ENCODE peak calls at places on chromosomes 11 and 22, in eight cellular contexts. One of them, this sample, is unnamed.

GRCh38 chr22:36548606-36549005 is 19.6 kb upstream of the EIF3D start:
- DNase-seq in fibroblast of the conjunctiva: no peak
- DNase-seq in Right ventricle myocardium superior: peak
- DNase-seq in stimulated activated CD4-positive, alpha-beta T cell treated with anti-CD3 and anti-CD28 coated beads, TNF-alpha, amount 100 ng/mL, for 1 hour: no peak
- DNase-seq in Calu3: no peak
- DNase-seq in AG04449: no peak
- DNase-seq in neural crest cell: no peak
- DNase-seq in adipocyte: no peak
- DNase-seq in this sample: no peak

GRCh38 chr22:36510966-36511881 is 4.4 kb upstream of the FOXRED2 start:
- DNase-seq in fibroblast of the conjunctiva: peak
- DNase-seq in Right ventricle myocardium superior: no peak
- DNase-seq in stimulated activated CD4-positive, alpha-beta T cell treated with anti-CD3 and anti-CD28 coated beads, TNF-alpha, amount 100 ng/mL, for 1 hour: no peak
- DNase-seq in Calu3: peak
- DNase-seq in AG04449: no peak
- DNase-seq in neural crest cell: peak
- DNase-seq in adipocyte: peak
- DNase-seq in this sample: peak

GRCh38 chr22:24066872-24067271 is 55.8 kb downstream of the CABIN1 start:
- DNase-seq in fibroblast of the conjunctiva: no peak
- DNase-seq in Right ventricle myocardium superior: no peak
- DNase-seq in stimulated activated CD4-positive, alpha-beta T cell treated with anti-CD3 and anti-CD28 coated beads, TNF-alpha, amount 100 ng/mL, for 1 hour: no peak
- DNase-seq in Calu3: no peak
- DNase-seq in AG04449: no peak
- DNase-seq in neural crest cell: no peak
- DNase-seq in adipocyte: no peak
- DNase-seq in this sample: no peak

GRCh38 chr22:18091916-18092526 is 14.2 kb downstream of the PEX26 start:
- DNase-seq in fibroblast of the conjunctiva: no peak
- DNase-seq in Right ventricle myocardium superior: peak
- DNase-seq in stimulated activated CD4-positive, alpha-beta T cell treated with anti-CD3 and anti-CD28 coated beads, TNF-alpha, amount 100 ng/mL, for 1 hour: no peak
- DNase-seq in Calu3: peak
- DNase-seq in AG04449: no peak
- DNase-seq in neural crest cell: no peak
- DNase-seq in adipocyte: no peak
- DNase-seq in this sample: peak

GRCh38 chr11:82458147-82458546 is 275.5 kb downstream of the FAM181B start:
- DNase-seq in fibroblast of the conjunctiva: no peak
- DNase-seq in Right ventricle myocardium superior: no peak
- DNase-seq in stimulated activated CD4-positive, alpha-beta T cell treated with anti-CD3 and anti-CD28 coated beads, TNF-alpha, amount 100 ng/mL, for 1 hour: no peak
- DNase-seq in Calu3: no peak
- DNase-seq in AG04449: no peak
- DNase-seq in neural crest cell: no peak
- DNase-seq in adipocyte: no peak
- DNase-seq in this sample: no peak

GRCh38 chr11:64763804-64764611 is 4.2 kb upstream of the PYGM start:
- DNase-seq in fibroblast of the conjunctiva: no peak
- DNase-seq in Right ventricle myocardium superior: no peak
- DNase-seq in stimulated activated CD4-positive, alpha-beta T cell treated with anti-CD3 and anti-CD28 coated beads, TNF-alpha, amount 100 ng/mL, for 1 hour: no peak
- DNase-seq in Calu3: no peak
- DNase-seq in AG04449: no peak
- DNase-seq in neural crest cell: no peak
- DNase-seq in adipocyte: no peak
- DNase-seq in this sample: no peak

GRCh38 chr11:79610678-79611077 is 169.8 kb upstream of the TENM4 start:
- DNase-seq in fibroblast of the conjunctiva: no peak
- DNase-seq in Right ventricle myocardium superior: no peak
- DNase-seq in stimulated activated CD4-positive, alpha-beta T cell treated with anti-CD3 and anti-CD28 coated beads, TNF-alpha, amount 100 ng/mL, for 1 hour: no peak
- DNase-seq in Calu3: no peak
- DNase-seq in AG04449: no peak
- DNase-seq in neural crest cell: no peak
- DNase-seq in adipocyte: no peak
- DNase-seq in this sample: no peak

GRCh38 chr22:50218996-50219727 is 18.4 kb downstream of the SELENOO start:
- DNase-seq in fibroblast of the conjunctiva: peak
- DNase-seq in Right ventricle myocardium superior: peak
- DNase-seq in stimulated activated CD4-positive, alpha-beta T cell treated with anti-CD3 and anti-CD28 coated beads, TNF-alpha, amount 100 ng/mL, for 1 hour: no peak
- DNase-seq in Calu3: no peak
- DNase-seq in AG04449: no peak
- DNase-seq in neural crest cell: no peak
- DNase-seq in adipocyte: peak
- DNase-seq in this sample: peak

GRCh38 chr22:47202819-47203553 is 440.5 kb downstream of the TBC1D22A start:
- DNase-seq in fibroblast of the conjunctiva: no peak
- DNase-seq in Right ventricle myocardium superior: no peak
- DNase-seq in stimulated activated CD4-positive, alpha-beta T cell treated with anti-CD3 and anti-CD28 coated beads, TNF-alpha, amount 100 ng/mL, for 1 hour: no peak
- DNase-seq in Calu3: no peak
- DNase-seq in AG04449: no peak
- DNase-seq in neural crest cell: no peak
- DNase-seq in adipocyte: no peak
- DNase-seq in this sample: no peak

GRCh38 chr11:64696045-64696444 is 27.0 kb downstream of the NRXN2 start:
- DNase-seq in fibroblast of the conjunctiva: no peak
- DNase-seq in Right ventricle myocardium superior: no peak
- DNase-seq in stimulated activated CD4-positive, alpha-beta T cell treated with anti-CD3 and anti-CD28 coated beads, TNF-alpha, amount 100 ng/mL, for 1 hour: no peak
- DNase-seq in Calu3: no peak
- DNase-seq in AG04449: no peak
- DNase-seq in neural crest cell: no peak
- DNase-seq in adipocyte: no peak
- DNase-seq in this sample: no peak